ENCODE peak calls at places on chromosomes 16 and 17, in seven cellular contexts. I is neuronal stem cell; U is CD8-positive, alpha-beta T cell; F is pancreas; M is left ventricle myocardium inferior; R is CD4-positive, CD25-positive, alpha-beta regulatory T cell; J is heart left ventricle. S is an unnamed sample.
A peak's percentile ranks its signal among the peaks of the same experiment; 100 is the strongest.

GRCh38 chr16:18979936-18980335 is 3.8 kb upstream of the TMC7 start:
- DNase-seq in M (no peak), J (no peak), I (no peak), R (no peak), U (no peak), F (peak; percentile 22), S (peak; percentile 29)

GRCh38 chr17:50074227-50074626 is 18.3 kb downstream of the ITGA3 start:
- DNase-seq in F (no peak), I (no peak), R (no peak), J (no peak), M (no peak), U (no peak), S (no peak)

GRCh38 chr16:68206224-68206623 is 29.7 kb downstream of the ESRP2 start:
- DNase-seq in F (no peak), M (no peak), U (no peak), R (no peak), J (no peak), I (no peak), S (no peak)

GRCh38 chr17:57073626-57074025 is 11.4 kb upstream of the AKAP1 start:
- DNase-seq in F (no peak), M (no peak), R (no peak), U (no peak), I (no peak), J (no peak), S (no peak)

GRCh38 chr17:3944485-3945388 is 19.5 kb downstream of the ATP2A3 start:
- DNase-seq in M (peak; percentile 53), U (peak; percentile 39), R (no peak), F (no peak), J (peak; percentile 56), I (peak; percentile 82), S (peak; percentile 26)

GRCh38 chr17:58284613-58285421 is 4.1 kb upstream of the MPO start:
- DNase-seq in M (no peak), I (no peak), U (no peak), R (no peak), J (no peak), F (no peak), S (no peak)

GRCh38 chr17:45364531-45365390 is 47.9 kb upstream of the MAP3K14 start:
- DNase-seq in J (no peak), M (no peak), U (no peak), I (no peak), R (no peak), F (no peak), S (no peak)

GRCh38 chr17:79356839-79357447 is 253.9 kb downstream of the RBFOX3 start:
- DNase-seq in R (no peak), I (no peak), U (no peak), M (no peak), F (no peak), J (no peak), S (peak; percentile 53)

GRCh38 chr16:88047462-88047861 is 96.2 kb downstream of the BANP start:
- DNase-seq in I (no peak), F (no peak), R (no peak), J (no peak), M (peak; percentile 2), U (no peak), S (no peak)

DNA sequence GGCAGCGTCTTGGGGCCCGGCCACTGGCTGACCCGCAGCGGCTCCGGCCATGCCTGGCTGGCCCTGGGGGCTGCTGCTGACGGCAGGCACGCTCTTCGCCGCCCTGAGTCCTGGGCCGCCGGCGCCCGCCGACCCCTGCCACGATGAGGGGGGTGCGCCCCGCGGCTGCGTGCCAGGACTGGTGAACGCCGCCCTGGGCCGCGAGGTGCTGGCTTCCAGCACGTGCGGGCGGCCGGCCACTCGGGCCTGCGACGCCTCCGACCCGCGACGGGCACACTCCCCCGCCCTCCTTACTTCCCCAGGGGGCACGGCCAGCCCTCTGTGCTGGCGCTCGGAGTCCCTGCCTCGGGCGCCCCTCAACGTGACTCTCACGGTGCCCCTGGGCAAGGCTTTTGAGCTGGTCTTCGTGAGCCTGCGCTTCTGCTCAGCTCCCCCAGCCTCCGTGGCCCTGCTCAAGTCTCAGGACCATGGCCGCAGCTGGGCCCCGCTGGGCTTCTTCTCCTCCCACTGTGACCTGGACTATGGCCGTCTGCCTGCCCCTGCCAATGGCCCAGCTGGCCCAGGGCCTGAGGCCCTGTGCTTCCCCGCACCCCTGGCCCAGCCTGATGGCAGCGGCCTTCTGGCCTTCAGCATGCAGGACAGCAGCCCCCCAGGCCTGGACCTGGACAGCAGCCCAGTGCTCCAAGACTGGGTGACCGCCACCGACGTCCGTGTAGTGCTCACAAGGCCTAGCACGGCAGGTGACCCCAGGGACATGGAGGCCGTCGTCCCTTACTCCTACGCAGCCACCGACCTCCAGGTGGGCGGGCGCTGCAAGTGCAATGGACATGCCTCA is 773 bp downstream of the NTN3 start:
- DNase-seq in R (no peak), F (no peak), U (no peak), I (no peak), J (no peak), M (no peak), S (peak; percentile 10)
- H3K4me1 ChIP-seq in R (peaks cover 60% of the 10 kb centered on the region), F (peaks cover 12% of the 10 kb centered on the region), U (peaks cover 38% of the 10 kb centered on the region), I (peaks cover 43% of the 10 kb centered on the region), J (peaks cover 37% of the 10 kb centered on the region), M (peaks cover 84% of the 10 kb centered on the region), S (peaks cover 31% of the 10 kb centered on the region)

GRCh38 chr16:85537795-85538401 is 75.2 kb upstream of the GSE1 start:
- DNase-seq in I (no peak), R (no peak), U (no peak), M (no peak), J (no peak), F (no peak), S (no peak)

GRCh38 chr16:85539084-85539483 is 74.0 kb upstream of the GSE1 start:
- DNase-seq in M (no peak), R (no peak), U (no peak), J (no peak), F (no peak), I (no peak), S (no peak)

GRCh38 chr16:85536073-85536410 is 77.1 kb upstream of the GSE1 start:
- DNase-seq in I (no peak), J (peak; percentile 80), U (no peak), R (no peak), M (no peak), F (no peak), S (peak; percentile 62)

GRCh38 chr16:85536411-85537330 is 76.5 kb upstream of the GSE1 start:
- DNase-seq in J (no peak), U (no peak), M (no peak), I (no peak), F (no peak), R (no peak), S (peak; percentile 70)

DNA sequence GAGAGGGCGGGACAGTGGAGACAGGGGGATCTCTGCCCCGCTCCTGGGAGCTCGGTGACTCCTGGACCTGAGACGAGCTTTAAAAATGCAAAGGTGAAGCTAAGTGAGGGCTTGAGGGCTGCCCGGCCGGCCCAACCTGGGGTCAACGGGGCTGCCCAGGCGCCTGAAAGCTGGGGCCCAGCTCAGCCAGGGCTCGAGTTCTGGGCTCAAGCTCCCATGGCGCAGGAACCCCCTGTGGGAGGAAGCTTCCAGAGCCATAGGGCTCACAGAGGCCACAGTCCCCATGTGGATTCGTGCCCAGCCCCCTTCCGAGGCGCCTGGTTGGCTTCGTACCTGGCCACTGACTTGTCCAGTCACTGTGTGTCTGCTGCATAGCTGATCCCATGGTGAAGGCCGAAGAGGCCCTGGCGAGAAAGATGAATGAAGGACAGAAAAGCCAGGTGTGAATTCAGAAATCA is 75.8 kb upstream of the GSE1 start:
- DNase-seq in J (no peak), U (no peak), F (no peak), M (no peak), R (no peak), I (no peak), S (no peak)
- H3K27ac ChIP-seq in J (peak overlapping the region; percentile 66), U (no peak overlapping the region), F (no peak overlapping the region), M (no peak overlapping the region), R (no peak overlapping the region), I (no peak overlapping the region), S (no peak overlapping the region)

GRCh38 chr16:48378276-48378675 is 6.9 kb downstream of the SIAH1 start:
- DNase-seq in M (no peak), F (no peak), J (no peak), I (no peak), R (no peak), U (no peak), S (no peak)

GRCh38 chr16:48369765-48370164 is 15.4 kb downstream of the SIAH1 start:
- DNase-seq in J (no peak), U (no peak), M (no peak), R (no peak), I (no peak), F (no peak), S (no peak)

GRCh38 chr16:48370234-48370633 is 15.0 kb downstream of the SIAH1 start:
- DNase-seq in I (no peak), J (no peak), F (no peak), U (no peak), R (no peak), M (no peak), S (no peak)

GRCh38 chr16:48373258-48374050 is 11.8 kb downstream of the SIAH1 start:
- DNase-seq in R (no peak), F (no peak), U (no peak), J (no peak), I (no peak), M (no peak), S (no peak)

DNA sequence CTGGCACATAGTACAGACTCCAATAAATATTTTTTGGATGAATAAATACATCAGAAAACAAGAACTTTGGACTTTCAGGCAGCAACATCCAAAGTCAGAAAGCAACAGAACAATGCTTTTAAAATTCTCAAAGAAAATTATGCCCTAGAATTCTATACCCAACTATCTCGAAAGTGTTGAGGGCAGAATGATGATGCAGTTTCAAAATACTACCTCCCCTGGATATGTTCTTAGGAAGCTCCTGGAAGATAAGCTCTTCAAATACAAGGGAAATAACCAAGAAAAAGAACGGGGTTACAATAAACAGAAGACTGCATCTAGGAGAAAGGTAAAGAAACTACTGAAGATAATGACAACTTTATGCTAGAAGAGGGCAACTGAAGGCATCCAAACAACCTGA is 11.0 kb downstream of the SIAH1 start:
- DNase-seq in R (no peak), M (no peak), I (no peak), F (no peak), U (no peak), J (no peak), S (no peak)
- H3K4me1 ChIP-seq in R (no peaks in the 10 kb centered on the region), M (peaks cover 100% of the 10 kb centered on the region), I (peaks cover 1% of the 10 kb centered on the region), F (peaks cover 48% of the 10 kb centered on the region), U (peaks cover 13% of the 10 kb centered on the region), J (peaks cover 41% of the 10 kb centered on the region), S (peaks cover 74% of the 10 kb centered on the region)

GRCh38 chr16:30136971-30137601 is 14.1 kb upstream of the MAPK3 start:
- DNase-seq in U (no peak), I (no peak), F (no peak), M (no peak), J (no peak), R (no peak), S (no peak)
- H3K27ac ChIP-seq in U (no peak overlapping the region), I (no peak overlapping the region), F (peak overlapping the region; percentile 3), M (no peak overlapping the region), J (no peak overlapping the region), R (no peak overlapping the region), S (no peak overlapping the region)